ENCODE peak calls at places on chromosome 9, in four cellular contexts. M is HepG2, T is K562, B is GM12878. N is an unnamed sample.

GRCh38 chr9:69919461-69920061 is 98.9 kb downstream of the CFAP95 start:
- DNase-seq in M (peak; percentile 50), T (peak; percentile 21), B (no peak), N (peak; percentile 59)

GRCh38 chr9:82548030-82548429 is 514.9 kb downstream of the RASEF start:
- DNase-seq in M (no peak), T (no peak), B (no peak), N (no peak)

GRCh38 chr9:2663486-2663885 is 41.9 kb downstream of the VLDLR start:
- DNase-seq in M (no peak), T (no peak), B (no peak), N (no peak)

GRCh38 chr9:76403352-76403751 is 9.1 kb upstream of the RFK start:
- DNase-seq in M (peak; percentile 64), T (no peak), B (peak; percentile 55), N (peak; percentile 66)

GRCh38 chr9:76365028-76365427 is 29.2 kb downstream of the RFK start:
- DNase-seq in M (peak; percentile 78), T (no peak), B (no peak), N (no peak)

GRCh38 chr9:87035868-87036267 is 88.6 kb upstream of the GAS1 start:
- DNase-seq in M (no peak), T (no peak), B (no peak), N (no peak)

GRCh38 chr9:110847661-110848060 is 179.1 kb downstream of the MUSK start:
- DNase-seq in M (no peak), T (no peak), B (no peak), N (no peak)

GRCh38 chr9:31585158-31585557 is 799.3 kb upstream of the ACO1 start:
- DNase-seq in M (no peak), T (no peak), B (no peak), N (no peak)

GRCh38 chr9:124399999-124400940 is 15.0 kb downstream of the PSMB7 start:
- DNase-seq in M (no peak), T (no peak), B (no peak), N (no peak)

GRCh38 chr9:115633099-115633498 is 515.1 kb upstream of the TNC start:
- DNase-seq in M (no peak), T (no peak), B (no peak), N (no peak)

GRCh38 chr9:90801507-90802289 is at the start of gene SYK:
- DNase-seq in M (no peak), T (peak; percentile 50), B (no peak), N (no peak)

GRCh38 chr9:106925392-106925791 is 62.4 kb downstream of the ZNF462 start:
- DNase-seq in M (no peak), T (no peak), B (no peak), N (no peak)

GRCh38 chr9:81363916-81364480 is 325.3 kb downstream of the TLE1 start:
- DNase-seq in M (no peak), T (no peak), B (no peak), N (no peak)

GRCh38 chr9:91771027-91771426 is 179.0 kb downstream of the ROR2 start:
- DNase-seq in M (no peak), T (no peak), B (no peak), N (no peak)

GRCh38 chr9:18566125-18566524 is 92.2 kb downstream of the ADAMTSL1 start:
- DNase-seq in M (no peak), T (no peak), B (no peak), N (peak; percentile 30)

GRCh38 chr9:108272350-108272899 is 583.4 kb downstream of the ACTL7B start:
- DNase-seq in M (peak; percentile 16), T (peak; percentile 50), B (no peak), N (peak; percentile 61)

GRCh38 chr9:124110307-124110915 is 98.8 kb downstream of the LHX2 start:
- DNase-seq in M (peak; percentile 33), T (peak; percentile 73), B (no peak), N (peak; percentile 51)

GRCh38 chr9:119961774-119962408 is 592.7 kb upstream of the BRINP1 start:
- DNase-seq in M (peak; percentile 12), T (peak; percentile 39), B (no peak), N (peak; percentile 56)

GRCh38 chr9:135282001-135282731 is 194.7 kb downstream of the OLFM1 start:
- DNase-seq in M (peak; percentile 6), T (no peak), B (no peak), N (peak; percentile 26)

GRCh38 chr9:98080346-98080745 is 23.8 kb downstream of the NANS start:
- DNase-seq in M (no peak), T (no peak), B (no peak), N (no peak)

GRCh38 chr9:113155911-113156559 is 5.2 kb downstream of the SLC31A2 start:
- DNase-seq in M (no peak), T (no peak), B (no peak), N (no peak)

GRCh38 chr9:96450613-96451544 is 910 bp downstream of the HABP4 start:
- DNase-seq in M (peak; percentile 25), T (no peak), B (no peak), N (peak; percentile 26)

GRCh38 chr9:125829743-125830142 is 82.6 kb downstream of the PBX3 start:
- DNase-seq in M (no peak), T (no peak), B (peak; percentile 54), N (no peak)

GRCh38 chr9:132125944-132126720 is 35.7 kb upstream of the NTNG2 start:
- DNase-seq in M (no peak), T (no peak), B (no peak), N (no peak)

GRCh38 chr9:34185778-34186551 is 7.1 kb downstream of the UBAP1 start:
- DNase-seq in M (no peak), T (no peak), B (peak; percentile 51), N (peak; percentile 76)

GRCh38 chr9:138049085-138049778 is 171.7 kb downstream of the CACNA1B start:
- DNase-seq in M (no peak), T (no peak), B (no peak), N (no peak)

GRCh38 chr9:99076483-99077171 is 28.3 kb upstream of the TGFBR1 start:
- DNase-seq in M (no peak), T (peak; percentile 70), B (no peak), N (no peak)

GRCh38 chr9:8156336-8156735 is 356.8 kb upstream of the DMAC1 start:
- DNase-seq in M (no peak), T (no peak), B (no peak), N (no peak)

GRCh38 chr9:124780757-124781151 is 3.8 kb downstream of the OLFML2A start:
- DNase-seq in M (no peak), T (no peak), B (no peak), N (no peak)

GRCh38 chr9:1171541-1171940 is 121.4 kb downstream of the DMRT2 start:
- DNase-seq in M (no peak), T (no peak), B (no peak), N (no peak)

GRCh38 chr9:122252796-122253195 is 11.8 kb downstream of the RBM18 start:
- DNase-seq in M (no peak), T (no peak), B (no peak), N (no peak)

GRCh38 chr9:121599186-121599871 is 52.1 kb upstream of the DAB2IP start:
- DNase-seq in M (peak; percentile 64), T (no peak), B (no peak), N (peak; percentile 64)

GRCh38 chr9:3732077-3733038 is 206.6 kb upstream of the RFX3 start:
- DNase-seq in M (peak; percentile 70), T (peak; percentile 17), B (peak; percentile 64), N (peak; percentile 83)

GRCh38 chr9:14348241-14349140 is 34.5 kb upstream of the NFIB start:
- DNase-seq in M (no peak), T (no peak), B (no peak), N (no peak)

GRCh38 chr9:99682870-99683269 is 138.8 kb upstream of the NR4A3 start:
- DNase-seq in M (no peak), T (no peak), B (no peak), N (no peak)

GRCh38 chr9:84886866-84887265 is 217.3 kb downstream of the NTRK2 start:
- DNase-seq in M (no peak), T (no peak), B (no peak), N (no peak)

GRCh38 chr9:18543406-18543965 is 69.5 kb downstream of the ADAMTSL1 start:
- DNase-seq in M (no peak), T (no peak), B (no peak), N (no peak)

GRCh38 chr9:125330587-125330986 is 69.0 kb downstream of the GAPVD1 start:
- DNase-seq in M (no peak), T (no peak), B (no peak), N (no peak)

GRCh38 chr9:129613520-129614175 is 7.3 kb downstream of the C9orf50 start:
- DNase-seq in M (no peak), T (no peak), B (no peak), N (no peak)
- TF ChIP-seq EP300 in M (no peak), T (no peak), B (no peak), N (no peak)

GRCh38 chr9:85971731-85972130 is 30.8 kb downstream of the NAA35 start:
- DNase-seq in M (no peak), T (no peak), B (no peak), N (no peak)
- TF ChIP-seq BHLHE40 in M (no peak), T (no peak), B (no peak), N (no peak)

GRCh38 chr9:35506359-35506758 is 16.4 kb downstream of the RUSC2 start:
- DNase-seq in M (no peak), T (no peak), B (no peak), N (no peak)

GRCh38 chr9:35510366-35510744 is 20.4 kb downstream of the RUSC2 start:
- DNase-seq in M (no peak), T (no peak), B (no peak), N (no peak)

GRCh38 chr9:35508069-35508468 is 18.2 kb downstream of the RUSC2 start:
- DNase-seq in M (no peak), T (no peak), B (no peak), N (no peak)

GRCh38 chr9:35511453-35511852 is 21.5 kb downstream of the RUSC2 start:
- DNase-seq in M (no peak), T (no peak), B (no peak), N (no peak)

DNA sequence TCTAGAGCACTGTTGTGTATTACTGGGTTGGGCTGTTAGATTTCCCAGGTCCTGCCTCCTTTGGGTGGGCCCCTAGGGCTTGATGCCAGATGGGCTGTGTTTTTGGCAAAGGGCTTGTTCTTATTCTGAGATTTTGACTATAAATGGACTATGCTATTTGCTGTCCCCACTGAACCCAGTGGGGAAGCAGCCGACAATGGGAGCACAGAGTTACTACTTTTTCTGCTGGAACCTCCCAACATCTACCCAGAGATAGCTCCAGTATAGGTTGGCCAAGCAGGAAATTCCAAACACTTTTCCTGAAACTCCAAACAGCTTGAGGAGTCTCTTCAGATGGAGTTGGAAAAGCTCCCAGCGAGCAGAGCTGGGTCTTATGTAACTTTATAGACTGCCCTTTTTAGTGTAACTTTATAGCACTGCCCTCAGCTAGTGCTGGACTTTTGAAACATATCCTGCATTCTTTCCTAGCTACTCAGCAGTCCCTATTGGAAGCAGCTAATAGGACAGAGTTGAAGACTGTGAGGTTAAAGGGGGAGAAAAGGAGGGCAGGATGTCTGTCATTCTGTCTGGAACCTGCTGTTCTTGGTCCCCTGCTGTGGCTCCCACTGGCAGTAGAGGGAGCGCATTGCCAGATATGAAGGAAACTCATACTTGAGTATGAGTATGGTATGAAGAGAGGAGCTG is 21.0 kb downstream of the RUSC2 start:
- DNase-seq in M (peak; percentile 88), T (no peak), B (no peak), N (peak; percentile 97)
- TF ChIP-seq EP300 in M (no peak), T (no peak), B (no peak), N (peak; percentile 91)

DNA sequence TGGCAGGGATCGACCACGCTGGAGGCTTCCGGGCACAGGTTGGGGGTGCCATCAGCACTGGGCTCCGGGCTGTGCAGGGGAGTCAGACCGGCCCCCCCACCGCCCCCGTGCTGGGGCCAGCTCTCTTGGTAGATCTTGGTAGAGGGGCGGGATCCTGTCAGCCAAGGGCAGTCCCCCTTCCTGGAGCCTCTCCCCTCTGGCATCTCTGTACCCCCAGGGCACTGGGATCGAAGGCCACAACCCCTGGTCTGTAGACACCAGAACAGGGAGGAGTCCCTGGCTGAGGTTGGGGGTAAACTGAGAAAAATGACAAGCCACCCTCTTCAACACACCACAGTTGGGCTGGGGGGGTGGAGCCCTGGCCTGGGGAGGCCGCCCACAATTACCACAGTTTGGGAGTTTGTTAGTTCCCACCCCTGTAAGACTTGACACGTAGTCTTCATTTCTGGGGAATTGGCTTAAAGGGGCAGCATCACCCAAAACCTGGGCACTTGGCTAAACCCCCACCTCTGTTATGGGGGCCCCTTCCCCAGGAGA is 885 bp downstream of the CERCAM start:
- DNase-seq in M (no peak), T (peak; percentile 47), B (no peak), N (no peak)
- TF ChIP-seq BHLHE40 in M (no peak), T (no peak), B (no peak), N (no peak)